ENCODE peak calls at places on chromosomes 16 and 17, in nine cellular contexts. One of them, this sample, is unnamed.
A peak's percentile ranks its signal among the peaks of the same experiment; 100 is the strongest.

GRCh38 chr16:11403534-11403795 is 58.2 kb downstream of the RMI2 start:
- DNase-seq in hypothalamus: no peak
- DNase-seq in LoVo: no peak
- DNase-seq in CD8-positive, alpha-beta memory T cell: no peak
- DNase-seq in RCC 7860: no peak
- DNase-seq in C1 segment of cervical spinal cord: no peak
- DNase-seq in BJ: no peak
- DNase-seq in fibroblast of mammary gland: no peak
- DNase-seq in OCI-LY7: peak; percentile 44
- DNase-seq in this sample: no peak

GRCh38 chr16:67115649-67116048 is 5.9 kb downstream of the PHAF1 start:
- DNase-seq in fibroblast of mammary gland: peak; percentile 97
- DNase-seq in LoVo: peak; percentile 53
- DNase-seq in hypothalamus: no peak
- DNase-seq in RCC 7860: peak; percentile 92
- DNase-seq in CD8-positive, alpha-beta memory T cell: no peak
- DNase-seq in BJ: peak; percentile 42
- DNase-seq in C1 segment of cervical spinal cord: no peak
- DNase-seq in OCI-LY7: no peak
- DNase-seq in this sample: no peak

GRCh38 chr17:77429985-77430752 is 289.4 kb downstream of the SEC14L1 start:
- DNase-seq in hypothalamus: peak; percentile 76
- DNase-seq in fibroblast of mammary gland: peak; percentile 99
- DNase-seq in C1 segment of cervical spinal cord: peak; percentile 58
- DNase-seq in BJ: peak; percentile 98
- DNase-seq in LoVo: no peak
- DNase-seq in CD8-positive, alpha-beta memory T cell: peak; percentile 86
- DNase-seq in RCC 7860: peak; percentile 98
- DNase-seq in OCI-LY7: peak; percentile 89
- DNase-seq in this sample: peak; percentile 75

GRCh38 chr16:64971211-64971610 is 150.7 kb downstream of the CDH11 start:
- DNase-seq in BJ: no peak
- DNase-seq in OCI-LY7: no peak
- DNase-seq in hypothalamus: no peak
- DNase-seq in C1 segment of cervical spinal cord: no peak
- DNase-seq in fibroblast of mammary gland: no peak
- DNase-seq in RCC 7860: no peak
- DNase-seq in LoVo: no peak
- DNase-seq in CD8-positive, alpha-beta memory T cell: no peak
- DNase-seq in this sample: no peak

GRCh38 chr17:76353004-76353598 is 615 bp downstream of the PRPSAP1 start:
- DNase-seq in C1 segment of cervical spinal cord: peak; percentile 50
- DNase-seq in RCC 7860: no peak
- DNase-seq in CD8-positive, alpha-beta memory T cell: no peak
- DNase-seq in fibroblast of mammary gland: no peak
- DNase-seq in hypothalamus: no peak
- DNase-seq in OCI-LY7: peak; percentile 34
- DNase-seq in BJ: no peak
- DNase-seq in LoVo: no peak
- DNase-seq in this sample: no peak

GRCh38 chr17:19345067-19345460 is 17.5 kb downstream of the B9D1 start:
- DNase-seq in CD8-positive, alpha-beta memory T cell: no peak
- DNase-seq in RCC 7860: no peak
- DNase-seq in OCI-LY7: no peak
- DNase-seq in fibroblast of mammary gland: no peak
- DNase-seq in BJ: no peak
- DNase-seq in hypothalamus: no peak
- DNase-seq in C1 segment of cervical spinal cord: no peak
- DNase-seq in LoVo: no peak
- DNase-seq in this sample: no peak

GRCh38 chr16:30484887-30485286 is 12.3 kb downstream of the ITGAL start:
- DNase-seq in BJ: no peak
- DNase-seq in CD8-positive, alpha-beta memory T cell: no peak
- DNase-seq in C1 segment of cervical spinal cord: no peak
- DNase-seq in RCC 7860: no peak
- DNase-seq in LoVo: no peak
- DNase-seq in fibroblast of mammary gland: no peak
- DNase-seq in OCI-LY7: no peak
- DNase-seq in hypothalamus: no peak
- DNase-seq in this sample: no peak

GRCh38 chr17:65547253-65547670 is 14.2 kb downstream of the AXIN2 start:
- DNase-seq in fibroblast of mammary gland: peak; percentile 55
- DNase-seq in CD8-positive, alpha-beta memory T cell: no peak
- DNase-seq in hypothalamus: no peak
- DNase-seq in RCC 7860: no peak
- DNase-seq in LoVo: peak; percentile 81
- DNase-seq in OCI-LY7: no peak
- DNase-seq in BJ: no peak
- DNase-seq in C1 segment of cervical spinal cord: no peak
- DNase-seq in this sample: no peak

GRCh38 chr17:40111221-40112128 is 10.3 kb upstream of the MSL1 start:
- DNase-seq in LoVo: peak; percentile 83
- DNase-seq in OCI-LY7: peak; percentile 86
- DNase-seq in fibroblast of mammary gland: peak; percentile 99
- DNase-seq in hypothalamus: peak; percentile 77
- DNase-seq in CD8-positive, alpha-beta memory T cell: peak; percentile 79
- DNase-seq in C1 segment of cervical spinal cord: peak; percentile 59
- DNase-seq in RCC 7860: peak; percentile 96
- DNase-seq in BJ: no peak
- DNase-seq in this sample: peak; percentile 72

GRCh38 chr16:7405166-7405565 is 72.5 kb downstream of the RBFOX1 start:
- DNase-seq in BJ: no peak
- DNase-seq in fibroblast of mammary gland: no peak
- DNase-seq in RCC 7860: peak; percentile 6
- DNase-seq in hypothalamus: peak; percentile 45
- DNase-seq in LoVo: no peak
- DNase-seq in C1 segment of cervical spinal cord: no peak
- DNase-seq in CD8-positive, alpha-beta memory T cell: no peak
- DNase-seq in OCI-LY7: no peak
- DNase-seq in this sample: no peak

GRCh38 chr17:4175921-4176802 is 33.2 kb downstream of the CYB5D2 start:
- DNase-seq in hypothalamus: no peak
- DNase-seq in LoVo: no peak
- DNase-seq in BJ: peak; percentile 37
- DNase-seq in RCC 7860: no peak
- DNase-seq in C1 segment of cervical spinal cord: no peak
- DNase-seq in CD8-positive, alpha-beta memory T cell: peak; percentile 64
- DNase-seq in OCI-LY7: no peak
- DNase-seq in fibroblast of mammary gland: no peak
- DNase-seq in this sample: no peak

GRCh38 chr16:6643083-6643686 is 689.5 kb upstream of the RBFOX1 start:
- DNase-seq in BJ: peak; percentile 4
- DNase-seq in C1 segment of cervical spinal cord: no peak
- DNase-seq in RCC 7860: peak; percentile 25
- DNase-seq in hypothalamus: peak; percentile 15
- DNase-seq in CD8-positive, alpha-beta memory T cell: no peak
- DNase-seq in fibroblast of mammary gland: peak; percentile 50
- DNase-seq in LoVo: peak; percentile 39
- DNase-seq in OCI-LY7: peak; percentile 47
- DNase-seq in this sample: peak; percentile 59

GRCh38 chr17:79907855-79908254 is 68.6 kb upstream of the CBX4 start:
- DNase-seq in RCC 7860: no peak
- DNase-seq in fibroblast of mammary gland: peak; percentile 31
- DNase-seq in BJ: peak; percentile 1
- DNase-seq in C1 segment of cervical spinal cord: no peak
- DNase-seq in hypothalamus: no peak
- DNase-seq in OCI-LY7: no peak
- DNase-seq in CD8-positive, alpha-beta memory T cell: no peak
- DNase-seq in LoVo: peak; percentile 49
- DNase-seq in this sample: no peak

GRCh38 chr17:67884766-67885165 is 59.5 kb downstream of the BPTF start:
- DNase-seq in RCC 7860: no peak
- DNase-seq in OCI-LY7: no peak
- DNase-seq in LoVo: no peak
- DNase-seq in C1 segment of cervical spinal cord: no peak
- DNase-seq in fibroblast of mammary gland: no peak
- DNase-seq in BJ: no peak
- DNase-seq in CD8-positive, alpha-beta memory T cell: no peak
- DNase-seq in hypothalamus: no peak
- DNase-seq in this sample: no peak

GRCh38 chr16:65548470-65548869 is 426.6 kb upstream of the CDH11 start:
- DNase-seq in hypothalamus: no peak
- DNase-seq in RCC 7860: no peak
- DNase-seq in LoVo: no peak
- DNase-seq in BJ: no peak
- DNase-seq in OCI-LY7: no peak
- DNase-seq in fibroblast of mammary gland: no peak
- DNase-seq in C1 segment of cervical spinal cord: no peak
- DNase-seq in CD8-positive, alpha-beta memory T cell: no peak
- DNase-seq in this sample: no peak

This sample was measured in NCI-H446.